ENCODE peak calls at places on chromosome 15, in eight cellular contexts. One of them, this sample, is unnamed.

GRCh38 chr15:74007820-74008371 is 13.4 kb downstream of the PML start:
- ATAC-seq in GM23338: no peak
- ATAC-seq in Panc1: no peak
- ATAC-seq in GM12878: peak; percentile 77
- ATAC-seq in K562: no peak
- ATAC-seq in upper lobe of left lung: no peak
- ATAC-seq in HCT116: no peak
- ATAC-seq in HepG2: no peak
- ATAC-seq in this sample: no peak

GRCh38 chr15:52069559-52069958 is 43.0 kb downstream of the BCL2L10 start:
- ATAC-seq in HepG2: peak; percentile 76
- ATAC-seq in GM12878: no peak
- ATAC-seq in K562: no peak
- ATAC-seq in Panc1: no peak
- ATAC-seq in upper lobe of left lung: no peak
- ATAC-seq in HCT116: no peak
- ATAC-seq in GM23338: peak; percentile 17
- ATAC-seq in this sample: no peak

GRCh38 chr15:61038910-61039309 is 190.2 kb downstream of the RORA start:
- ATAC-seq in GM12878: no peak
- ATAC-seq in upper lobe of left lung: peak; percentile 46
- ATAC-seq in Panc1: no peak
- ATAC-seq in K562: no peak
- ATAC-seq in GM23338: no peak
- ATAC-seq in HepG2: no peak
- ATAC-seq in HCT116: no peak
- ATAC-seq in this sample: peak; percentile 39

GRCh38 chr15:39845582-39845981 is 62.9 kb upstream of the FSIP1 start:
- ATAC-seq in GM23338: no peak
- ATAC-seq in HCT116: no peak
- ATAC-seq in Panc1: no peak
- ATAC-seq in GM12878: peak; percentile 40
- ATAC-seq in K562: no peak
- ATAC-seq in HepG2: no peak
- ATAC-seq in upper lobe of left lung: no peak
- ATAC-seq in this sample: no peak

GRCh38 chr15:71471347-71471746 is 339.0 kb upstream of the NR2E3 start:
- ATAC-seq in GM23338: no peak
- ATAC-seq in HepG2: no peak
- ATAC-seq in K562: no peak
- ATAC-seq in GM12878: peak; percentile 41
- ATAC-seq in Panc1: no peak
- ATAC-seq in upper lobe of left lung: peak; percentile 12
- ATAC-seq in HCT116: peak; percentile 73
- ATAC-seq in this sample: no peak

GRCh38 chr15:59993950-59994401 is 10.1 kb upstream of the FOXB1 start:
- ATAC-seq in HepG2: peak; percentile 73
- ATAC-seq in GM12878: no peak
- ATAC-seq in upper lobe of left lung: no peak
- ATAC-seq in K562: peak; percentile 80
- ATAC-seq in Panc1: no peak
- ATAC-seq in GM23338: peak; percentile 61
- ATAC-seq in HCT116: peak; percentile 72
- ATAC-seq in this sample: no peak

GRCh38 chr15:83581381-83581780 is 72.5 kb upstream of the ADAMTSL3 start:
- ATAC-seq in Panc1: no peak
- ATAC-seq in K562: no peak
- ATAC-seq in upper lobe of left lung: no peak
- ATAC-seq in GM12878: no peak
- ATAC-seq in HepG2: no peak
- ATAC-seq in GM23338: no peak
- ATAC-seq in HCT116: no peak
- ATAC-seq in this sample: no peak

GRCh38 chr15:65887565-65887964 is 18.3 kb downstream of the RAB11A start:
- ATAC-seq in upper lobe of left lung: no peak
- ATAC-seq in HepG2: no peak
- ATAC-seq in Panc1: no peak
- ATAC-seq in HCT116: no peak
- ATAC-seq in GM12878: no peak
- ATAC-seq in K562: no peak
- ATAC-seq in GM23338: no peak
- ATAC-seq in this sample: no peak

GRCh38 chr15:58212909-58213526 is 74.8 kb downstream of the AQP9 start:
- ATAC-seq in HepG2: peak; percentile 46
- ATAC-seq in HCT116: peak; percentile 85
- ATAC-seq in Panc1: peak; percentile 89
- ATAC-seq in GM12878: peak; percentile 45
- ATAC-seq in K562: peak; percentile 92
- ATAC-seq in GM23338: peak; percentile 71
- ATAC-seq in upper lobe of left lung: peak; percentile 53
- ATAC-seq in this sample: no peak

GRCh38 chr15:85154061-85154460 is 172.4 kb downstream of the PDE8A start:
- ATAC-seq in K562: peak; percentile 87
- ATAC-seq in HepG2: no peak
- ATAC-seq in GM23338: peak; percentile 75
- ATAC-seq in upper lobe of left lung: no peak
- ATAC-seq in GM12878: no peak
- ATAC-seq in HCT116: no peak
- ATAC-seq in Panc1: no peak
- ATAC-seq in this sample: no peak

GRCh38 chr15:59074607-59075006 is 30.3 kb upstream of the CCNB2 start:
- ATAC-seq in K562: no peak
- ATAC-seq in GM12878: peak; percentile 77
- ATAC-seq in Panc1: no peak
- ATAC-seq in upper lobe of left lung: no peak
- ATAC-seq in HepG2: no peak
- ATAC-seq in GM23338: no peak
- ATAC-seq in HCT116: no peak
- ATAC-seq in this sample: no peak

GRCh38 chr15:34725565-34725964 is 29.2 kb downstream of the GJD2 start:
- ATAC-seq in GM12878: no peak
- ATAC-seq in HCT116: no peak
- ATAC-seq in K562: no peak
- ATAC-seq in Panc1: no peak
- ATAC-seq in GM23338: no peak
- ATAC-seq in upper lobe of left lung: no peak
- ATAC-seq in HepG2: no peak
- ATAC-seq in this sample: no peak

GRCh38 chr15:27017168-27017809 is 46.3 kb downstream of the GABRG3 start:
- ATAC-seq in GM23338: peak; percentile 99
- ATAC-seq in Panc1: peak; percentile 89
- ATAC-seq in HepG2: peak; percentile 99
- ATAC-seq in GM12878: peak; percentile 21
- ATAC-seq in HCT116: no peak
- ATAC-seq in upper lobe of left lung: peak; percentile 68
- ATAC-seq in K562: peak; percentile 99
- ATAC-seq in this sample: peak; percentile 65

GRCh38 chr15:48627260-48627969 is 18.1 kb downstream of the FBN1 start:
- ATAC-seq in GM23338: no peak
- ATAC-seq in HCT116: no peak
- ATAC-seq in GM12878: no peak
- ATAC-seq in upper lobe of left lung: peak; percentile 54
- ATAC-seq in Panc1: no peak
- ATAC-seq in HepG2: no peak
- ATAC-seq in K562: no peak
- ATAC-seq in this sample: peak; percentile 40

GRCh38 chr15:66619152-66619903 is 53.5 kb upstream of the LCTL start:
- ATAC-seq in upper lobe of left lung: peak; percentile 86
- ATAC-seq in Panc1: peak; percentile 93
- ATAC-seq in HepG2: peak; percentile 84
- ATAC-seq in K562: peak; percentile 76
- ATAC-seq in GM23338: peak; percentile 72
- ATAC-seq in GM12878: peak; percentile 94
- ATAC-seq in HCT116: peak; percentile 96
- ATAC-seq in this sample: peak; percentile 58

GRCh38 chr15:60844431-60845174 is 365.7 kb upstream of the ICE2 start:
- ATAC-seq in GM23338: no peak
- ATAC-seq in GM12878: peak; percentile 74
- ATAC-seq in Panc1: no peak
- ATAC-seq in upper lobe of left lung: peak; percentile 24
- ATAC-seq in HCT116: no peak
- ATAC-seq in HepG2: no peak
- ATAC-seq in K562: no peak
- ATAC-seq in this sample: no peak

GRCh38 chr15:85403745-85404144 is 23.3 kb downstream of the AKAP13 start:
- ATAC-seq in GM12878: no peak
- ATAC-seq in upper lobe of left lung: peak; percentile 66
- ATAC-seq in GM23338: no peak
- ATAC-seq in K562: no peak
- ATAC-seq in HepG2: no peak
- ATAC-seq in HCT116: no peak
- ATAC-seq in Panc1: peak; percentile 20
- ATAC-seq in this sample: peak; percentile 56

GRCh38 chr15:35038655-35039534 is 46.2 kb downstream of the NANOGP8 start:
- ATAC-seq in GM12878: no peak
- ATAC-seq in K562: no peak
- ATAC-seq in GM23338: no peak
- ATAC-seq in HepG2: no peak
- ATAC-seq in HCT116: no peak
- ATAC-seq in Panc1: no peak
- ATAC-seq in upper lobe of left lung: no peak
- ATAC-seq in this sample: no peak

DNA sequence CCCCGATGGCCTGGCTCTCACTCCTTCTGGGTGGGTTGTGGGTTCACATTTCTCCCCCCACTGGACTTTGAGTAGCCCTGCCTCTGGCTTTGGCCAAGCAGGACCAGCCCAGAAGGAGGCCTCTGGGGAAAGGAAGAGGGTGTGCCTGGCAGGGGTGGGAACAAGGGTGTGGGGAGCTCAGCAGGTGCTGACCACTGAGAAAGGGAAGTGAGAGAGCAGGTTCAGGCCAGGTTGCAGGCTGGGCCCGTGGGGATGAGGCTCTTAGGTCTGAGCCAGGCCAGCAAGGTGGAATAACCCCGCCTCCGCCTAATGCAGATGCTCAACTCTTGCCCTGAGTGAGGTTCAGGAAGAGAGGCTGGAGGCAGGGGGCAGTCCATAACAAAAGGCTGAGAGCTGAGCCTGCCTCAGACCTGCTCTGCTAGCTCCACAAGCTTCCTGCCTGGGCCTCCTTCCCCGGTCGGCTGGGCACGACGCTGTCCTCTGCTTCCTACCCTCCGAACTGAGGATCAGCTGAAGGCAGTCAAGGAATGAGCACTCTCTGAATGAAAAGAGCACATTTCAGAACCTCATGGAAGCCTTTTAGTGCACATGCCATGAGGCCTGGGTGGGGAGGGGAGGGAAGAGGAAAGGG is 82.7 kb downstream of the TLE3 start:
- ATAC-seq in Panc1: no peak
- ATAC-seq in HCT116: no peak
- ATAC-seq in GM12878: peak; percentile 89
- ATAC-seq in HepG2: peak; percentile 41
- ATAC-seq in K562: peak; percentile 41
- ATAC-seq in upper lobe of left lung: no peak
- ATAC-seq in GM23338: peak; percentile 97
- ATAC-seq in this sample: no peak
- TF ChIP-seq POLR2AphosphoS5 in Panc1: no peak
- TF ChIP-seq POLR2AphosphoS5 in HCT116: no peak
- TF ChIP-seq POLR2AphosphoS5 in GM12878: peak; percentile 53
- TF ChIP-seq POLR2AphosphoS5 in HepG2: no peak
- TF ChIP-seq POLR2AphosphoS5 in K562: no peak
- TF ChIP-seq POLR2AphosphoS5 in upper lobe of left lung: no peak
- TF ChIP-seq POLR2AphosphoS5 in GM23338: peak; percentile 28
- TF ChIP-seq POLR2AphosphoS5 in this sample: no peak

DNA sequence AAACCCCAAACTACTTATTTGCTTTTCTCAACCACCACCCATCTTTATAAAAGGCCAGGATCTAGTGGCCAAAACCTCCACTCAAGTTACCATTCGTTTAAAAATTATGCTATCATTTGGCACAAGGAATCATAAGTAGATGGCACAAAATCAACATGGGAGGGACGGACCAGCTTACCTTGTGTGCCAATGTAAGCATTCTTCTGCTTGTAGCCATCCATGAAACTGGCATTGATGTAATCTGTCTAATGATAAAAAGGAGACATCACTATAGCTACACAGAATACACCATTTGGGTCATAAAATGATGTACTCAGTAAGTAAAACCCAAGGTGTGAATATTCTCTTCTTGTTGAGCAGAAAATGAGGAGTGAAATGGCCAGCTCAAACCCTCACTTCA is 28.2 kb upstream of the SIN3A start:
- ATAC-seq in Panc1: no peak
- ATAC-seq in HCT116: no peak
- ATAC-seq in GM12878: no peak
- ATAC-seq in HepG2: no peak
- ATAC-seq in upper lobe of left lung: no peak
- ATAC-seq in GM23338: no peak
- ATAC-seq in K562: no peak
- ATAC-seq in this sample: no peak
- TF ChIP-seq POLR2AphosphoS5 in Panc1: no peak
- TF ChIP-seq POLR2AphosphoS5 in HCT116: no peak
- TF ChIP-seq POLR2AphosphoS5 in GM12878: no peak
- TF ChIP-seq POLR2AphosphoS5 in HepG2: no peak
- TF ChIP-seq POLR2AphosphoS5 in upper lobe of left lung: no peak
- TF ChIP-seq POLR2AphosphoS5 in GM23338: no peak
- TF ChIP-seq POLR2AphosphoS5 in K562: no peak
- TF ChIP-seq POLR2AphosphoS5 in this sample: no peak

GRCh38 chr15:78360426-78360825 is 20.3 kb downstream of the CRABP1 start:
- ATAC-seq in upper lobe of left lung: no peak
- ATAC-seq in HepG2: no peak
- ATAC-seq in K562: no peak
- ATAC-seq in HCT116: no peak
- ATAC-seq in GM12878: no peak
- ATAC-seq in GM23338: peak; percentile 55
- ATAC-seq in Panc1: no peak
- ATAC-seq in this sample: no peak
- TF ChIP-seq POLR2AphosphoS5 in upper lobe of left lung: no peak
- TF ChIP-seq POLR2AphosphoS5 in HepG2: no peak
- TF ChIP-seq POLR2AphosphoS5 in K562: no peak
- TF ChIP-seq POLR2AphosphoS5 in HCT116: no peak
- TF ChIP-seq POLR2AphosphoS5 in GM12878: no peak
- TF ChIP-seq POLR2AphosphoS5 in GM23338: no peak
- TF ChIP-seq POLR2AphosphoS5 in Panc1: no peak
- TF ChIP-seq POLR2AphosphoS5 in this sample: peak; percentile 47

GRCh38 chr15:42285042-42285441 is 11.8 kb upstream of the TMEM87A start:
- ATAC-seq in Panc1: no peak
- ATAC-seq in HCT116: no peak
- ATAC-seq in upper lobe of left lung: no peak
- ATAC-seq in GM12878: no peak
- ATAC-seq in K562: no peak
- ATAC-seq in GM23338: no peak
- ATAC-seq in HepG2: no peak
- ATAC-seq in this sample: no peak
- TF ChIP-seq POLR2AphosphoS5 in Panc1: no peak
- TF ChIP-seq POLR2AphosphoS5 in HCT116: no peak
- TF ChIP-seq POLR2AphosphoS5 in upper lobe of left lung: no peak
- TF ChIP-seq POLR2AphosphoS5 in GM12878: no peak
- TF ChIP-seq POLR2AphosphoS5 in K562: no peak
- TF ChIP-seq POLR2AphosphoS5 in GM23338: no peak
- TF ChIP-seq POLR2AphosphoS5 in HepG2: no peak
- TF ChIP-seq POLR2AphosphoS5 in this sample: no peak

GRCh38 chr15:75215107-75216004 is 13.7 kb downstream of the C15orf39 start:
- ATAC-seq in upper lobe of left lung: peak; percentile 5
- ATAC-seq in GM23338: peak; percentile 20
- ATAC-seq in GM12878: peak; percentile 12
- ATAC-seq in HepG2: peak; percentile 17
- ATAC-seq in Panc1: peak; percentile 56
- ATAC-seq in HCT116: peak; percentile 44
- ATAC-seq in K562: no peak
- ATAC-seq in this sample: no peak
- TF ChIP-seq POLR2AphosphoS5 in upper lobe of left lung: no peak
- TF ChIP-seq POLR2AphosphoS5 in GM23338: no peak
- TF ChIP-seq POLR2AphosphoS5 in GM12878: peak; percentile 47
- TF ChIP-seq POLR2AphosphoS5 in HepG2: peak; percentile 47
- TF ChIP-seq POLR2AphosphoS5 in Panc1: no peak
- TF ChIP-seq POLR2AphosphoS5 in HCT116: peak; percentile 13
- TF ChIP-seq POLR2AphosphoS5 in K562: no peak
- TF ChIP-seq POLR2AphosphoS5 in this sample: no peak